ENCODE peak calls at places on chromosomes 4 and X, in nine cellular contexts. One of them, this sample, is unnamed.
A peak's percentile ranks its signal among the peaks of the same experiment; 100 is the strongest.

GRCh38 chr4:106587558-106587957 is 219.0 kb upstream of the GIMD1 start:
- DNase-seq in testis: no peak
- DNase-seq in K562: no peak
- DNase-seq in tibial nerve: no peak
- DNase-seq in upper lobe of left lung: no peak
- DNase-seq in body of pancreas: no peak
- DNase-seq in endothelial cell of umbilical vein: peak; percentile 90
- DNase-seq in heart left ventricle: no peak
- DNase-seq in HCT116: no peak
- DNase-seq in this sample: no peak

GRCh38 chr4:114606240-114606639 is 7.6 kb downstream of the UGT8 start:
- DNase-seq in testis: no peak
- DNase-seq in K562: no peak
- DNase-seq in tibial nerve: no peak
- DNase-seq in upper lobe of left lung: no peak
- DNase-seq in body of pancreas: no peak
- DNase-seq in endothelial cell of umbilical vein: no peak
- DNase-seq in heart left ventricle: no peak
- DNase-seq in HCT116: peak; percentile 32
- DNase-seq in this sample: no peak

GRCh38 chr4:10732235-10732975 is 47.8 kb upstream of the CLNK start:
- DNase-seq in testis: no peak
- DNase-seq in K562: no peak
- DNase-seq in tibial nerve: no peak
- DNase-seq in upper lobe of left lung: no peak
- DNase-seq in body of pancreas: no peak
- DNase-seq in endothelial cell of umbilical vein: no peak
- DNase-seq in heart left ventricle: no peak
- DNase-seq in HCT116: no peak
- DNase-seq in this sample: no peak

GRCh38 chr4:77418333-77418732 is 187.3 kb upstream of the CXCL13 start:
- DNase-seq in testis: peak; percentile 26
- DNase-seq in K562: no peak
- DNase-seq in tibial nerve: no peak
- DNase-seq in upper lobe of left lung: no peak
- DNase-seq in body of pancreas: no peak
- DNase-seq in endothelial cell of umbilical vein: no peak
- DNase-seq in heart left ventricle: no peak
- DNase-seq in HCT116: peak; percentile 24
- DNase-seq in this sample: no peak

GRCh38 chr4:19372365-19372764 is 879.3 kb upstream of the SLIT2 start:
- DNase-seq in testis: no peak
- DNase-seq in K562: no peak
- DNase-seq in tibial nerve: no peak
- DNase-seq in upper lobe of left lung: no peak
- DNase-seq in body of pancreas: no peak
- DNase-seq in endothelial cell of umbilical vein: no peak
- DNase-seq in heart left ventricle: no peak
- DNase-seq in HCT116: no peak
- DNase-seq in this sample: no peak

GRCh38 chrX:140918398-140919043 is 83.9 kb upstream of the SPANXB1 start:
- DNase-seq in testis: peak; percentile 41
- DNase-seq in K562: peak; percentile 57
- DNase-seq in tibial nerve: no peak
- DNase-seq in upper lobe of left lung: no peak
- DNase-seq in body of pancreas: peak; percentile 59
- DNase-seq in endothelial cell of umbilical vein: peak; percentile 57
- DNase-seq in heart left ventricle: no peak
- DNase-seq in HCT116: peak; percentile 10
- DNase-seq in this sample: no peak

GRCh38 chrX:10157545-10157944 is 770 bp downstream of the CLCN4 start:
- DNase-seq in testis: no peak
- DNase-seq in K562: no peak
- DNase-seq in tibial nerve: no peak
- DNase-seq in upper lobe of left lung: no peak
- DNase-seq in body of pancreas: no peak
- DNase-seq in endothelial cell of umbilical vein: peak; percentile 56
- DNase-seq in heart left ventricle: no peak
- DNase-seq in HCT116: no peak
- DNase-seq in this sample: no peak

GRCh38 chr4:20538922-20539321 is 161.3 kb upstream of the PACRGL start:
- DNase-seq in testis: no peak
- DNase-seq in K562: no peak
- DNase-seq in tibial nerve: no peak
- DNase-seq in upper lobe of left lung: no peak
- DNase-seq in body of pancreas: no peak
- DNase-seq in endothelial cell of umbilical vein: no peak
- DNase-seq in heart left ventricle: no peak
- DNase-seq in HCT116: no peak
- DNase-seq in this sample: no peak

GRCh38 chrX:33211356-33212254 is at the start of gene DMD:
- DNase-seq in testis: peak; percentile 49
- DNase-seq in K562: no peak
- DNase-seq in tibial nerve: no peak
- DNase-seq in upper lobe of left lung: no peak
- DNase-seq in body of pancreas: peak; percentile 40
- DNase-seq in endothelial cell of umbilical vein: peak; percentile 88
- DNase-seq in heart left ventricle: peak; percentile 53
- DNase-seq in HCT116: no peak
- DNase-seq in this sample: no peak

GRCh38 chrX:97155809-97156208 is 272.1 kb downstream of the RPA4 start:
- DNase-seq in testis: no peak
- DNase-seq in K562: no peak
- DNase-seq in tibial nerve: no peak
- DNase-seq in upper lobe of left lung: no peak
- DNase-seq in body of pancreas: no peak
- DNase-seq in endothelial cell of umbilical vein: no peak
- DNase-seq in heart left ventricle: no peak
- DNase-seq in HCT116: no peak
- DNase-seq in this sample: no peak

GRCh38 chr4:1872918-1873269 is 1.7 kb downstream of the NSD2 start:
- DNase-seq in testis: no peak
- DNase-seq in K562: peak; percentile 36
- DNase-seq in tibial nerve: no peak
- DNase-seq in upper lobe of left lung: no peak
- DNase-seq in body of pancreas: no peak
- DNase-seq in endothelial cell of umbilical vein: peak; percentile 67
- DNase-seq in heart left ventricle: no peak
- DNase-seq in HCT116: no peak
- DNase-seq in this sample: no peak

GRCh38 chrX:72409993-72410392 is 104.3 kb upstream of the CITED1 start:
- DNase-seq in testis: no peak
- DNase-seq in K562: no peak
- DNase-seq in tibial nerve: no peak
- DNase-seq in upper lobe of left lung: no peak
- DNase-seq in body of pancreas: no peak
- DNase-seq in endothelial cell of umbilical vein: peak; percentile 36
- DNase-seq in heart left ventricle: no peak
- DNase-seq in HCT116: no peak
- DNase-seq in this sample: no peak

DNA sequence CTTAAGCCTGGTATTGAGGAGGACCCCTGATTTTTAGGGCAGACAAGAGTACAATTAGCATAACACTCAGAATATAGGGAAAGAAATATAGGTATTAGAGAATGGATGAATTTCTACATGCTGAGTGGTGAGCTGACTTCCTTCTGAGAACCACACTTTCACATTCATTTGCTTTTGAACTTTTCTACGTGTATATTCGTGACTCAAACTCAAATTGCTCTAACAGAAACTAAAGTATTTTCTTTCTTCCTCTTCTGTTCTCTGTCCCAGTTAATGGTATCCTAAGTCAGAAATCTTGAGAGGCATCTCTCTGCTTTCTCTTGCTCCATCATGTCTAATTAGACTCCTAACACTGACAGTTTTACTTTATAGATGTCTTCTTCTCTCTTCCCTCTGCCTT is 103.2 kb upstream of the CITED1 start:
- DNase-seq in testis: no peak
- DNase-seq in K562: no peak
- DNase-seq in tibial nerve: no peak
- DNase-seq in upper lobe of left lung: no peak
- DNase-seq in body of pancreas: no peak
- DNase-seq in endothelial cell of umbilical vein: no peak
- DNase-seq in heart left ventricle: no peak
- DNase-seq in HCT116: no peak
- DNase-seq in this sample: no peak
- H3K27me3 ChIP-seq in testis: no peaks in the 10 kb centered on the region
- H3K27me3 ChIP-seq in K562: no peaks in the 10 kb centered on the region
- H3K27me3 ChIP-seq in tibial nerve: no peaks in the 10 kb centered on the region
- H3K27me3 ChIP-seq in upper lobe of left lung: no peaks in the 10 kb centered on the region
- H3K27me3 ChIP-seq in body of pancreas: no peaks in the 10 kb centered on the region
- H3K27me3 ChIP-seq in endothelial cell of umbilical vein: no peaks in the 10 kb centered on the region
- H3K27me3 ChIP-seq in heart left ventricle: no peaks in the 10 kb centered on the region
- H3K27me3 ChIP-seq in HCT116: no peaks in the 10 kb centered on the region
- H3K27me3 ChIP-seq in this sample: no peaks in the 10 kb centered on the region

DNA sequence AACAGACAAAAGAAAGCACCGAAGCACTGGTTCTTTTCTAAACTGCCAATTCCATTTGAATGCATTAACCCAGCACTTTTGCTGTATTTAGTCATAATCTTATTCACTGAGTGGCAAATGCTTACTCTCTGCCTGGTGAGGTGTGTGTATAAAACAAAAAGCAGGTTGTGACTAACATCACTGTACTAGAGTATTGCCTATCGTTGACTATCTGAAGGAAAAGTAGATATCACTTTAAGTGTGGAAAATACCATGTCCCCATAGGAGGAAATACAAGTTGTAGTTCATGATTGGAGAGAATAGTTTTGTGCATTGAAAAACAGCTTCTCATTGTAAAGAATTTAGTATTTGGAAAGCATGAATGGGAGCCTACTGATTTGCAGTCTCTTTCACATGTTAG is 2.7 kb downstream of the PDLIM5 start:
- DNase-seq in testis: no peak
- DNase-seq in K562: no peak
- DNase-seq in tibial nerve: no peak
- DNase-seq in upper lobe of left lung: no peak
- DNase-seq in body of pancreas: no peak
- DNase-seq in endothelial cell of umbilical vein: peak; percentile 62
- DNase-seq in heart left ventricle: no peak
- DNase-seq in HCT116: no peak
- DNase-seq in this sample: no peak
- H3K4me1 ChIP-seq in testis: peaks cover 11% of the 10 kb centered on the region
- H3K4me1 ChIP-seq in K562: peaks cover 23% of the 10 kb centered on the region
- H3K4me1 ChIP-seq in tibial nerve: no peaks in the 10 kb centered on the region
- H3K4me1 ChIP-seq in upper lobe of left lung: peaks cover 52% of the 10 kb centered on the region
- H3K4me1 ChIP-seq in body of pancreas: peaks cover 42% of the 10 kb centered on the region
- H3K4me1 ChIP-seq in endothelial cell of umbilical vein: peaks cover 46% of the 10 kb centered on the region
- H3K4me1 ChIP-seq in heart left ventricle: peaks cover 57% of the 10 kb centered on the region
- H3K4me1 ChIP-seq in HCT116: peaks cover 39% of the 10 kb centered on the region
- H3K4me1 ChIP-seq in this sample: no peaks in the 10 kb centered on the region

GRCh38 chr4:122764071-122764807 is 31.7 kb downstream of the BBS12 start:
- DNase-seq in testis: no peak
- DNase-seq in K562: no peak
- DNase-seq in tibial nerve: no peak
- DNase-seq in upper lobe of left lung: no peak
- DNase-seq in body of pancreas: no peak
- DNase-seq in endothelial cell of umbilical vein: peak; percentile 72
- DNase-seq in heart left ventricle: no peak
- DNase-seq in HCT116: no peak
- DNase-seq in this sample: no peak

GRCh38 chr4:122765702-122766352 is 33.3 kb downstream of the BBS12 start:
- DNase-seq in testis: no peak
- DNase-seq in K562: peak; percentile 88
- DNase-seq in tibial nerve: no peak
- DNase-seq in upper lobe of left lung: no peak
- DNase-seq in body of pancreas: no peak
- DNase-seq in endothelial cell of umbilical vein: peak; percentile 46
- DNase-seq in heart left ventricle: no peak
- DNase-seq in HCT116: no peak
- DNase-seq in this sample: no peak

GRCh38 chr4:122764808-122765189 is 32.3 kb downstream of the BBS12 start:
- DNase-seq in testis: no peak
- DNase-seq in K562: no peak
- DNase-seq in tibial nerve: no peak
- DNase-seq in upper lobe of left lung: no peak
- DNase-seq in body of pancreas: no peak
- DNase-seq in endothelial cell of umbilical vein: peak; percentile 44
- DNase-seq in heart left ventricle: no peak
- DNase-seq in HCT116: no peak
- DNase-seq in this sample: no peak

GRCh38 chr4:122762520-122762919 is 30.0 kb downstream of the BBS12 start:
- DNase-seq in testis: no peak
- DNase-seq in K562: no peak
- DNase-seq in tibial nerve: no peak
- DNase-seq in upper lobe of left lung: no peak
- DNase-seq in body of pancreas: no peak
- DNase-seq in endothelial cell of umbilical vein: no peak
- DNase-seq in heart left ventricle: no peak
- DNase-seq in HCT116: no peak
- DNase-seq in this sample: no peak

DNA sequence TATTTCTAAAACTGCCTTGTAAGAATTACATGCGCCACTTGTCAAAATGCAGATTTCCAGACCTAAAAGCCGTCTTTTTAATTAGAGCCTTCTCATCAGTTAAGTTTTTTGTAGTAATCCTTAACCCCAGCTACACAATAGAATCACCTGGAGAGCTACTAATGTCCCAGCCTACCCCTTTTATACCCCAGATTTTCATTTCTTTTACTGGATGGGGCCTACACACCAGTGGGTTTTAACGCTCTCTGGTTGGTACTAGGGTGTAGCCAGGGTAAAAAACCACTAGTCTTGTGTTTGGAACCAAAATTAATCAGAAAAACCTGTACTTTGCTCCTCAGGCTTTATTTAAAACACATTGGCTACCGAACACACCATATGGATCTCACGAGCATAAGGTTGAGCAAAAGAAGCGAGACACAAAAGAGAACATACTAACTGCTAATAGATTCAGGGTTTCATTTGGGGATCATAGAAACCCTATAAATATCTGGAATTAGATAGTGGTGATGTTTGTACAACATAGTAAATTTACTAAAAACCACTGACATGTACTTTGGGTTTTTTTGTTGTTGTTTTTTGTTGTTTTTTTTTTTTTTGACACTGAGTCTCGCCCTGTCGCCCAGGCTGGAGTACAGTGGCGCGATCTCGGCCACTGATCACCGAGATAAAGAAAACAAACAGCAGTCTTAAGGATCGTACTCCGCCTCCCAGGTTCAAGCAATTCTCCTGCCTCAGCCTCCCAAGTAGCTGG is 30.6 kb downstream of the BBS12 start:
- DNase-seq in testis: no peak
- DNase-seq in K562: no peak
- DNase-seq in tibial nerve: no peak
- DNase-seq in upper lobe of left lung: no peak
- DNase-seq in body of pancreas: no peak
- DNase-seq in endothelial cell of umbilical vein: no peak
- DNase-seq in heart left ventricle: no peak
- DNase-seq in HCT116: no peak
- DNase-seq in this sample: no peak
- TF ChIP-seq POLR2A in testis: no peak
- TF ChIP-seq POLR2A in K562: no peak
- TF ChIP-seq POLR2A in tibial nerve: no peak
- TF ChIP-seq POLR2A in upper lobe of left lung: no peak
- TF ChIP-seq POLR2A in body of pancreas: no peak
- TF ChIP-seq POLR2A in endothelial cell of umbilical vein: no peak
- TF ChIP-seq POLR2A in heart left ventricle: no peak
- TF ChIP-seq POLR2A in HCT116: no peak
- TF ChIP-seq POLR2A in this sample: no peak

DNA sequence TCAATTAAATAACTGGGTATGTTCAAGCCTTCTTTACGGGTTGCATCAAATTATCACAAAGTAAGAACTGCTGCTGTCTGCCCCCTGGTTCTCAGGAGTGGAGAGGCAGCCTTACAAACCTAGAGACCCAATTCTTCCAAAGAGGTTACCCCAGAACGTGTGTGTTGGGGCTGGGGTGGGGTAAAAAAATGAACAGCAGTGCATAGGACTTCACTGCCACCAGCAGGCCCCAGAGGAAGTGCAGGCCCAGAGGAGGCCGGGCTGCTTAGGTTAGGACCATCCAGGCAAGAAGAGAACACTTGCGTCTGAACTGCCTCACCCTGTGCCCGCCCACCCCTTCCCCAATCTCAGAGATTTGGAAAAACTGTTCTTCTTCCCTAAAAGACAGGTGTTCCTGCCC is 1.5 kb upstream of the NWD2 start:
- DNase-seq in testis: peak; percentile 38
- DNase-seq in K562: no peak
- DNase-seq in tibial nerve: no peak
- DNase-seq in upper lobe of left lung: no peak
- DNase-seq in body of pancreas: no peak
- DNase-seq in endothelial cell of umbilical vein: no peak
- DNase-seq in heart left ventricle: no peak
- DNase-seq in HCT116: no peak
- DNase-seq in this sample: no peak
- H3K27me3 ChIP-seq in testis: no peaks in the 10 kb centered on the region
- H3K27me3 ChIP-seq in K562: no peaks in the 10 kb centered on the region
- H3K27me3 ChIP-seq in tibial nerve: peaks cover 39% of the 10 kb centered on the region
- H3K27me3 ChIP-seq in upper lobe of left lung: peaks cover 28% of the 10 kb centered on the region
- H3K27me3 ChIP-seq in body of pancreas: no peaks in the 10 kb centered on the region
- H3K27me3 ChIP-seq in endothelial cell of umbilical vein: peaks cover 27% of the 10 kb centered on the region
- H3K27me3 ChIP-seq in heart left ventricle: peaks cover 28% of the 10 kb centered on the region
- H3K27me3 ChIP-seq in HCT116: peaks cover 3% of the 10 kb centered on the region
- H3K27me3 ChIP-seq in this sample: no peaks in the 10 kb centered on the region